ENCODE peak calls at places on chromosomes 16 and 17, in seven cellular contexts. Y, P, K, W, V, X and J are unnamed samples.

GRCh38 chr16:72131036-72131435 is 37.4 kb downstream of the DHX38 start:
- DNase-seq in Y (peak), P (no peak), K (no peak), W (no peak), V (no peak), X (no peak), J (no peak)

GRCh38 chr16:31190061-31190460 is 10.1 kb downstream of the FUS start:
- DNase-seq in Y (no peak), P (no peak), K (no peak), W (no peak), V (no peak), X (no peak), J (no peak)

GRCh38 chr16:66250686-66251405 is 115.6 kb upstream of the CDH5 start:
- DNase-seq in Y (peak), P (peak), K (no peak), W (no peak), V (peak), X (peak), J (no peak)

GRCh38 chr16:66588981-66589713 is 9.9 kb downstream of the CMTM2 start:
- DNase-seq in Y (peak), P (no peak), K (no peak), W (no peak), V (peak), X (no peak), J (no peak)

GRCh38 chr16:64782484-64782883 is 339.4 kb downstream of the CDH11 start:
- DNase-seq in Y (no peak), P (no peak), K (no peak), W (no peak), V (peak), X (no peak), J (no peak)

GRCh38 chr17:35257080-35257701 is 14.3 kb downstream of the SLFN5 start:
- DNase-seq in Y (peak), P (no peak), K (no peak), W (no peak), V (peak), X (no peak), J (peak)

GRCh38 chr17:1492249-1493206 is at the start of gene MYO1C:
- DNase-seq in Y (no peak), P (peak), K (no peak), W (no peak), V (no peak), X (peak), J (no peak)

GRCh38 chr17:3559270-3559645 is 1.6 kb upstream of the TRPV3 start:
- DNase-seq in Y (no peak), P (no peak), K (no peak), W (no peak), V (no peak), X (no peak), J (no peak)

GRCh38 chr17:33712120-33712519 is 419.0 kb upstream of the ASIC2 start:
- DNase-seq in Y (no peak), P (no peak), K (no peak), W (no peak), V (no peak), X (no peak), J (no peak)

GRCh38 chr17:67779098-67779672 is 46.1 kb upstream of the BPTF start:
- DNase-seq in Y (peak), P (peak), K (no peak), W (peak), V (peak), X (peak), J (peak)

GRCh38 chr17:31388770-31389672 is 2.5 kb upstream of the RAB11FIP4 start:
- DNase-seq in Y (no peak), P (no peak), K (no peak), W (peak), V (no peak), X (no peak), J (no peak)

GRCh38 chr16:54174201-54174600 is 112.4 kb downstream of the IRX3 start:
- DNase-seq in Y (no peak), P (no peak), K (no peak), W (peak), V (no peak), X (no peak), J (no peak)

GRCh38 chr17:17966399-17966798 is 5.8 kb downstream of the TOM1L2 start:
- DNase-seq in Y (no peak), P (no peak), K (no peak), W (no peak), V (no peak), X (no peak), J (no peak)

GRCh38 chr16:72264776-72265175 is 92.8 kb upstream of the PMFBP1 start:
- DNase-seq in Y (no peak), P (no peak), K (no peak), W (no peak), V (no peak), X (no peak), J (no peak)

GRCh38 chr17:45702666-45703266 is 81.4 kb upstream of the CRHR1 start:
- DNase-seq in Y (peak), P (no peak), K (no peak), W (peak), V (peak), X (no peak), J (peak)

GRCh38 chr16:17802566-17802965 is 331.8 kb upstream of the XYLT1 start:
- DNase-seq in Y (no peak), P (no peak), K (no peak), W (no peak), V (peak), X (no peak), J (no peak)

GRCh38 chr17:78019367-78019975 is 61.0 kb downstream of the TNRC6C start:
- DNase-seq in Y (peak), P (no peak), K (no peak), W (no peak), V (peak), X (no peak), J (peak)

GRCh38 chr17:43768382-43768781 is 9.8 kb upstream of the SOST start:
- DNase-seq in Y (no peak), P (peak), K (no peak), W (no peak), V (no peak), X (no peak), J (no peak)

GRCh38 chr16:67055712-67056487 is 27.0 kb downstream of the CBFB start:
- DNase-seq in Y (peak), P (no peak), K (peak), W (no peak), V (peak), X (no peak), J (peak)

GRCh38 chr17:16398270-16399267 is 16.8 kb upstream of the TRPV2 start:
- DNase-seq in Y (peak), P (no peak), K (no peak), W (no peak), V (no peak), X (no peak), J (peak)

GRCh38 chr17:80601146-80601545 is 56.5 kb downstream of the RPTOR start:
- DNase-seq in Y (no peak), P (no peak), K (no peak), W (no peak), V (no peak), X (no peak), J (no peak)

GRCh38 chr16:4915226-4915761 is 21.7 kb downstream of the PPL start:
- DNase-seq in Y (peak), P (no peak), K (peak), W (no peak), V (peak), X (no peak), J (no peak)

GRCh38 chr16:7861891-7862585 is 529.4 kb downstream of the RBFOX1 start:
- DNase-seq in Y (no peak), P (no peak), K (no peak), W (no peak), V (no peak), X (no peak), J (no peak)

GRCh38 chr17:570403-570802 is 144.2 kb downstream of the VPS53 start:
- DNase-seq in Y (no peak), P (no peak), K (no peak), W (no peak), V (no peak), X (no peak), J (no peak)

GRCh38 chr17:50184611-50185398 is 16.6 kb downstream of the COL1A1 start:
- DNase-seq in Y (peak), P (peak), K (no peak), W (no peak), V (peak), X (peak), J (peak)

GRCh38 chr17:29176500-29177351 is 3.5 kb downstream of the MYO18A start:
- DNase-seq in Y (peak), P (peak), K (no peak), W (peak), V (peak), X (peak), J (peak)

GRCh38 chr17:45907720-45908395 is 13.5 kb downstream of the MAPT start:
- DNase-seq in Y (no peak), P (no peak), K (no peak), W (no peak), V (no peak), X (no peak), J (no peak)

GRCh38 chr17:63189930-63190329 is 223.9 kb downstream of the TANC2 start:
- DNase-seq in Y (peak), P (no peak), K (no peak), W (no peak), V (no peak), X (no peak), J (peak)

GRCh38 chr17:58364270-58364942 is 12.4 kb upstream of the SUPT4H1 start:
- DNase-seq in Y (no peak), P (no peak), K (no peak), W (peak), V (no peak), X (no peak), J (peak)

GRCh38 chr16:80330803-80331202 is 210.0 kb upstream of the DYNLRB2 start:
- DNase-seq in Y (no peak), P (no peak), K (no peak), W (no peak), V (no peak), X (no peak), J (no peak)

GRCh38 chr17:68455756-68456528 is 1.4 kb downstream of the WIPI1 start:
- DNase-seq in Y (peak), P (no peak), K (no peak), W (no peak), V (peak), X (no peak), J (peak)

GRCh38 chr16:10828851-10829331 is 10.3 kb upstream of the TVP23A start:
- DNase-seq in Y (peak), P (peak), K (peak), W (no peak), V (peak), X (peak), J (peak)

GRCh38 chr17:77361986-77362620 is 221.3 kb downstream of the SEC14L1 start:
- DNase-seq in Y (no peak), P (no peak), K (no peak), W (no peak), V (no peak), X (no peak), J (no peak)

GRCh38 chr16:53053967-53054669 is 673 bp upstream of the CHD9 start:
- DNase-seq in Y (peak), P (peak), K (no peak), W (no peak), V (no peak), X (peak), J (no peak)
- H3K4me3 ChIP-seq in Y (peak), P (peak), K (peak), W (peak), V (peak), X (peak), J (peak)

GRCh38 chr17:79039171-79039570 is 15.2 kb downstream of the C1QTNF1 start:
- DNase-seq in Y (no peak), P (no peak), K (no peak), W (no peak), V (no peak), X (no peak), J (no peak)
- TF ChIP-seq CTCF in Y (no peak), P (no peak), K (no peak), W (no peak), V (no peak), X (no peak), J (no peak)

DNA sequence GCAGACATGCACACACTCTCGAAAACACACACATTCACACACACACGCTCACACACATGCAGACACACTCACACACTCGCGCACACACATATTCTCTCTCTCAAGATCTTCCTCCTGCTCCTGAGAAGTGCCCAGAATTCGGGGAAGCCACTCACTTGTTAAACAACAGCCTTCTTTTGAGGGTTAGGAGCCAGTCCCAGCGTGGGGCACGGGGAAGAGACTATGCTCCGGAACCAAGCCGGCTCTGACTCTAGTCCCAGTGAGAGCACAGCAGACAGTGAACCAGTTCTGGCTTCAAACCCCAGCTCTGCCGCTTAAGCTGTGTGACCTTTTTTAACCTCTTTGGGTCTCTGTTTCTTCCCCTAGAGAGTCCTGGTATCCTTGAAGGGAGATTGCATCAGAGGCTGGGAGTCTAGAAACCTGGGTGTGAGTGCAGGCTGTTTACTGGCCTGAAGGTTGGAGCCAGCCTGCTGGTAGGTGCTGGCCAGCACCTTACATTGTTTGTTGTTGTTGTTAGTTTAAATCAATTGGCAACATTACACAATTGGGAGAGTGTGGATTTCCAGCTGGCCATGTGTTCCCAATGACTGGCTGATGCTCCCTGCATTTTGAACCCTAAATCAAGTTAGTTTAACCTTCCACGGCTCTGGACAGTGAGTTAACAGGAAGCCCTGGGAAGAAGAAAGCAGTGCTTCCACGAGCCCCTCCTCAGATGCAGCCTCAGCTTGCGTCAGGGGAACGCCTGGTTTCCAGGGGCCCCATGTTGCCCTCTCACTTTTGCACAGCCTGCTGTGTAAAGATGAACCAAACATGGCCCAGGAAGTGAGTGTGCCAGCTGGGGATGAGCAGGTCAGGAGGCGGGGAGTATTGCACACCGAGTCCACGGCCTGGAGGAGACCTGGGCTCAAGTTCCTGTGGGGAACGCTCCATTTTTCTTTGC is 71.6 kb downstream of the GAS7 start:
- DNase-seq in Y (peak), P (no peak), K (no peak), W (no peak), V (peak), X (peak), J (no peak)
- H3K4me3 ChIP-seq in Y (no peak), P (peak), K (no peak), W (no peak), V (no peak), X (no peak), J (no peak)

DNA sequence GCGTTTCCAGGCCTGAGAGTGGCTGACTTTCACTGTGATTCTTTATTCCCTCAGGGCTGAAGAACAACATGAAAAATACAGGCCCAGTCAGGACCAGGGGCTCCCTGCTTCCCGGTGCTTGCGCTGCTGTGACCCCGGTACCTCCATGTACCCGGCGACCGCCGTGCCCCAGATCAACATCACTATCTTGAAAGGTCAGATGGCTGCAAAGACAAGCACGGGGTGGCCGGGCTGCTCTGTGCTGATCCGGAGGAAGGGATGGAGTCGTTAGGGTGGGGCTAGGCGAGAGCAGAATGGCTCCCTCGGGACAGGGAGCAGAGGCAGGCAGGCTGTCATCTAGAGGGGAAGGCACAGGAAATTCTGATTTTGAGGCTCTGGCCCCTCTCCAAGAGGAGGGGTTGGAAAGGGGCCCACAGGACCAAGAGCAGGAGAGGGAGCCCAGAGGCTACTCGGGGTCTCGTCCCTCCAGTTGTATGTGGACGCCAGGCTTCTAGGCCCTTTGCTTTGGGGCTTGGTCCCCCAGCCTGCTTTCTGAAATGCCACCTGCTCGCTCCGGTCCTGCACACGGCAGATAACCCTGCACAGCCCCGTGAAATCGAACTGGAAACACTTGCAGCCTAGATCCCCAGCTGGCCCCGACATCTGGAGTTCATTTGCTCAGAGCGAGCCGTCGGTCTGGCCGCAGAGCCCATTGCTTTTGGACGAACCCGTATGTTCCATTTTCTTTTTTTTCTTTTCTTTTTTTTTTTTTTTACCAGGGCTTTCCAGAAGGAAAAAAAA is 22.7 kb downstream of the C1QTNF1 start:
- DNase-seq in Y (no peak), P (peak), K (no peak), W (no peak), V (no peak), X (peak), J (no peak)
- TF ChIP-seq CTCF in Y (no peak), P (no peak), K (no peak), W (no peak), V (no peak), X (no peak), J (no peak)